ENCODE peak calls at places on chromosomes 6 and 20, in five cellular contexts. One of them, this sample, is unnamed.

GRCh38 chr6:90233994-90234393 is 62.6 kb downstream of the BACH2 start:
- DNase-seq in Jurkat, Clone E6-1: peak; percentile 93
- DNase-seq in heart right ventricle: no peak
- DNase-seq in OCI-LY7: no peak
- DNase-seq in adipocyte: no peak
- DNase-seq in this sample: no peak

GRCh38 chr6:91781946-91782345 is 1195.1 kb upstream of the MAP3K7 start:
- DNase-seq in heart right ventricle: no peak
- DNase-seq in OCI-LY7: no peak
- DNase-seq in adipocyte: no peak
- DNase-seq in Jurkat, Clone E6-1: no peak
- DNase-seq in this sample: no peak

GRCh38 chr6:105184921-105185320 is 5.1 kb upstream of the POPDC3 start:
- DNase-seq in OCI-LY7: no peak
- DNase-seq in Jurkat, Clone E6-1: no peak
- DNase-seq in heart right ventricle: no peak
- DNase-seq in adipocyte: peak; percentile 47
- DNase-seq in this sample: no peak

GRCh38 chr6:159117031-159117430 is 52.2 kb upstream of the FNDC1 start:
- DNase-seq in heart right ventricle: no peak
- DNase-seq in Jurkat, Clone E6-1: no peak
- DNase-seq in OCI-LY7: no peak
- DNase-seq in adipocyte: peak; percentile 72
- DNase-seq in this sample: no peak

GRCh38 chr6:85911067-85911466 is 268.4 kb upstream of the SYNCRIP start:
- DNase-seq in adipocyte: no peak
- DNase-seq in OCI-LY7: no peak
- DNase-seq in heart right ventricle: no peak
- DNase-seq in Jurkat, Clone E6-1: no peak
- DNase-seq in this sample: no peak

GRCh38 chr6:11761744-11762620 is 16.6 kb downstream of the ADTRP start:
- DNase-seq in adipocyte: no peak
- DNase-seq in OCI-LY7: no peak
- DNase-seq in Jurkat, Clone E6-1: no peak
- DNase-seq in heart right ventricle: no peak
- DNase-seq in this sample: no peak

GRCh38 chr6:14429396-14429795 is 311.8 kb downstream of the CD83 start:
- DNase-seq in Jurkat, Clone E6-1: no peak
- DNase-seq in heart right ventricle: no peak
- DNase-seq in OCI-LY7: no peak
- DNase-seq in adipocyte: no peak
- DNase-seq in this sample: no peak

GRCh38 chr6:135451617-135452190 is 45.8 kb downstream of the AHI1 start:
- DNase-seq in OCI-LY7: peak; percentile 68
- DNase-seq in adipocyte: peak; percentile 78
- DNase-seq in heart right ventricle: no peak
- DNase-seq in Jurkat, Clone E6-1: peak; percentile 57
- DNase-seq in this sample: peak; percentile 42

GRCh38 chr20:20734475-20734948 is 22.1 kb upstream of the RALGAPA2 start:
- DNase-seq in OCI-LY7: no peak
- DNase-seq in Jurkat, Clone E6-1: peak; percentile 72
- DNase-seq in adipocyte: no peak
- DNase-seq in heart right ventricle: no peak
- DNase-seq in this sample: no peak

GRCh38 chr6:118679293-118679692 is 27.9 kb upstream of the CEP85L start:
- DNase-seq in OCI-LY7: no peak
- DNase-seq in heart right ventricle: no peak
- DNase-seq in Jurkat, Clone E6-1: no peak
- DNase-seq in adipocyte: peak; percentile 55
- DNase-seq in this sample: no peak

GRCh38 chr6:56151825-56152224 is 95.6 kb downstream of the COL21A1 start:
- DNase-seq in Jurkat, Clone E6-1: no peak
- DNase-seq in heart right ventricle: no peak
- DNase-seq in adipocyte: no peak
- DNase-seq in OCI-LY7: no peak
- DNase-seq in this sample: no peak

GRCh38 chr20:47379433-47380150 is 23.1 kb upstream of the ZMYND8 start:
- DNase-seq in adipocyte: peak; percentile 34
- DNase-seq in heart right ventricle: no peak
- DNase-seq in OCI-LY7: no peak
- DNase-seq in Jurkat, Clone E6-1: no peak
- DNase-seq in this sample: no peak

GRCh38 chr6:28866342-28867077 is 57.3 kb downstream of the TRIM27 start:
- DNase-seq in Jurkat, Clone E6-1: peak; percentile 45
- DNase-seq in OCI-LY7: peak; percentile 73
- DNase-seq in heart right ventricle: peak; percentile 70
- DNase-seq in adipocyte: peak; percentile 56
- DNase-seq in this sample: peak; percentile 56

GRCh38 chr6:4518506-4518905 is 257.7 kb upstream of the CDYL start:
- DNase-seq in heart right ventricle: no peak
- DNase-seq in Jurkat, Clone E6-1: no peak
- DNase-seq in OCI-LY7: no peak
- DNase-seq in adipocyte: peak; percentile 71
- DNase-seq in this sample: no peak

GRCh38 chr20:63958964-63959698 is 2.9 kb upstream of the UCKL1 start:
- DNase-seq in Jurkat, Clone E6-1: no peak
- DNase-seq in OCI-LY7: no peak
- DNase-seq in adipocyte: no peak
- DNase-seq in heart right ventricle: no peak
- DNase-seq in this sample: no peak

GRCh38 chr6:132198896-132199295 is 202.4 kb downstream of the MOXD1 start:
- DNase-seq in heart right ventricle: no peak
- DNase-seq in OCI-LY7: no peak
- DNase-seq in Jurkat, Clone E6-1: no peak
- DNase-seq in adipocyte: peak; percentile 27
- DNase-seq in this sample: no peak

GRCh38 chr6:3367630-3368029 is 89.2 kb downstream of the SLC22A23 start:
- DNase-seq in OCI-LY7: no peak
- DNase-seq in heart right ventricle: no peak
- DNase-seq in adipocyte: no peak
- DNase-seq in Jurkat, Clone E6-1: no peak
- DNase-seq in this sample: no peak

GRCh38 chr6:47741807-47742206 is 40.0 kb upstream of the OPN5 start:
- DNase-seq in adipocyte: no peak
- DNase-seq in Jurkat, Clone E6-1: no peak
- DNase-seq in OCI-LY7: no peak
- DNase-seq in heart right ventricle: no peak
- DNase-seq in this sample: no peak

GRCh38 chr6:47044418-47044817 is 2.3 kb upstream of the ADGRF1 start:
- DNase-seq in adipocyte: no peak
- DNase-seq in OCI-LY7: no peak
- DNase-seq in heart right ventricle: no peak
- DNase-seq in Jurkat, Clone E6-1: no peak
- DNase-seq in this sample: no peak

GRCh38 chr6:75275067-75275466 is 9.5 kb downstream of the TMEM30A start:
- DNase-seq in heart right ventricle: no peak
- DNase-seq in OCI-LY7: no peak
- DNase-seq in adipocyte: peak; percentile 58
- DNase-seq in Jurkat, Clone E6-1: no peak
- DNase-seq in this sample: no peak

GRCh38 chr20:8854566-8854965 is 214.3 kb upstream of the PLCB4 start:
- DNase-seq in Jurkat, Clone E6-1: no peak
- DNase-seq in heart right ventricle: peak; percentile 47
- DNase-seq in OCI-LY7: no peak
- DNase-seq in adipocyte: no peak
- DNase-seq in this sample: no peak

GRCh38 chr6:99613398-99613704 is 6.7 kb downstream of the PRDM13 start:
- DNase-seq in heart right ventricle: peak; percentile 34
- DNase-seq in OCI-LY7: peak; percentile 24
- DNase-seq in adipocyte: peak; percentile 26
- DNase-seq in Jurkat, Clone E6-1: no peak
- DNase-seq in this sample: peak; percentile 48

GRCh38 chr6:163565140-163565539 is 150.6 kb downstream of the QKI start:
- DNase-seq in Jurkat, Clone E6-1: no peak
- DNase-seq in heart right ventricle: no peak
- DNase-seq in adipocyte: no peak
- DNase-seq in OCI-LY7: no peak
- DNase-seq in this sample: no peak

GRCh38 chr6:29653452-29654038 is 3.3 kb upstream of the MOG start:
- DNase-seq in OCI-LY7: peak; percentile 82
- DNase-seq in Jurkat, Clone E6-1: peak; percentile 78
- DNase-seq in adipocyte: peak; percentile 90
- DNase-seq in heart right ventricle: no peak
- DNase-seq in this sample: peak; percentile 75

GRCh38 chr20:4556781-4557180 is 164.9 kb upstream of the PRND start:
- DNase-seq in heart right ventricle: no peak
- DNase-seq in adipocyte: no peak
- DNase-seq in OCI-LY7: no peak
- DNase-seq in Jurkat, Clone E6-1: no peak
- DNase-seq in this sample: no peak

GRCh38 chr6:110564703-110565421 is 88.4 kb upstream of the SLC22A16 start:
- DNase-seq in heart right ventricle: no peak
- DNase-seq in adipocyte: no peak
- DNase-seq in Jurkat, Clone E6-1: no peak
- DNase-seq in OCI-LY7: no peak
- DNase-seq in this sample: no peak

GRCh38 chr20:62936996-62937352 is 973 bp upstream of the GID8 start:
- DNase-seq in adipocyte: peak; percentile 74
- DNase-seq in heart right ventricle: no peak
- DNase-seq in OCI-LY7: peak; percentile 24
- DNase-seq in Jurkat, Clone E6-1: no peak
- DNase-seq in this sample: peak; percentile 41

DNA sequence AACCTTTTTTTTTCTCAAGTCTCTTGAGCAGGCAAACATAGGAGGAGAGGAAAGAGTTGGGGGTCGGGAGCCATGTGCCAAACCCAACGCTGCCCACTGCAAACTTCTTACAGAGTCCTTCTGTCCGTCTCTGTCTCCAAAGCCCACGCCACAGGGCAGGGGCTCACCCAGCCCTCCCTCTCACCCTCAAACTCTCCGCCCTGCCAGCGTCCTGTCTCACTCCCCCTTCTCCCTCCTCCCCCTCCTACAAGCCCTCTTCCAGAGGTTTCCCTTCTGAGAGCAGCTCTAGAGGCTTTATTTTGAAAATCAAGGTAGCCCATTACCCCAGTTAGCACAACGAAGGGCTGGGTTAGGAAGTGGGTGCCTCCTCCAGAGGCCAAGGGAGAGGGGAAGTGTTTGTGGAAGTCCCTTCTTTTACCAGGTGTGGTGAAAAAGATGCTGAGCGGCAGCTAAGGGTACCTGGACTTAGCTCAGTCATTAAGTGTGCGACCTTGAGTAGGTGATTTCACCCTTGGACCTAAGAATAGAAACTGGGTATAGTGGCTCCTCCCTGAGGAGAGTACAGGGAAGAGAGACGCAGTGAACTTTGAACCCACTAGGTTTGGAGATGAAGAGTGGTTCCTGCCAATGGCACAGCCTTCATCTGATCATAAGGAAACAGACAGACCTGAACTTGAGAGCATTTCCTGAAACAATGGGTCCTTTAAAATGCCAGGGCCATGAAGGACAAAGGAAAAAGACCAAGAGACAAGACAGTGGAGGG is 123.8 kb downstream of the BANF2 start:
- DNase-seq in Jurkat, Clone E6-1: no peak
- DNase-seq in adipocyte: no peak
- DNase-seq in heart right ventricle: no peak
- DNase-seq in OCI-LY7: no peak
- DNase-seq in this sample: no peak
- H3K4me3 ChIP-seq in Jurkat, Clone E6-1: no peak overlapping the region
- H3K4me3 ChIP-seq in adipocyte: no peak overlapping the region
- H3K4me3 ChIP-seq in heart right ventricle: no peak overlapping the region
- H3K4me3 ChIP-seq in OCI-LY7: no peak overlapping the region
- H3K4me3 ChIP-seq in this sample: no peak overlapping the region

GRCh38 chr6:38035478-38035877 is 216.0 kb downstream of the ZFAND3 start:
- DNase-seq in adipocyte: peak; percentile 59
- DNase-seq in heart right ventricle: no peak
- DNase-seq in Jurkat, Clone E6-1: no peak
- DNase-seq in OCI-LY7: no peak
- DNase-seq in this sample: no peak
- H3K4me3 ChIP-seq in adipocyte: no peak overlapping the region
- H3K4me3 ChIP-seq in heart right ventricle: no peak overlapping the region
- H3K4me3 ChIP-seq in Jurkat, Clone E6-1: no peak overlapping the region
- H3K4me3 ChIP-seq in OCI-LY7: no peak overlapping the region
- H3K4me3 ChIP-seq in this sample: no peak overlapping the region

DNA sequence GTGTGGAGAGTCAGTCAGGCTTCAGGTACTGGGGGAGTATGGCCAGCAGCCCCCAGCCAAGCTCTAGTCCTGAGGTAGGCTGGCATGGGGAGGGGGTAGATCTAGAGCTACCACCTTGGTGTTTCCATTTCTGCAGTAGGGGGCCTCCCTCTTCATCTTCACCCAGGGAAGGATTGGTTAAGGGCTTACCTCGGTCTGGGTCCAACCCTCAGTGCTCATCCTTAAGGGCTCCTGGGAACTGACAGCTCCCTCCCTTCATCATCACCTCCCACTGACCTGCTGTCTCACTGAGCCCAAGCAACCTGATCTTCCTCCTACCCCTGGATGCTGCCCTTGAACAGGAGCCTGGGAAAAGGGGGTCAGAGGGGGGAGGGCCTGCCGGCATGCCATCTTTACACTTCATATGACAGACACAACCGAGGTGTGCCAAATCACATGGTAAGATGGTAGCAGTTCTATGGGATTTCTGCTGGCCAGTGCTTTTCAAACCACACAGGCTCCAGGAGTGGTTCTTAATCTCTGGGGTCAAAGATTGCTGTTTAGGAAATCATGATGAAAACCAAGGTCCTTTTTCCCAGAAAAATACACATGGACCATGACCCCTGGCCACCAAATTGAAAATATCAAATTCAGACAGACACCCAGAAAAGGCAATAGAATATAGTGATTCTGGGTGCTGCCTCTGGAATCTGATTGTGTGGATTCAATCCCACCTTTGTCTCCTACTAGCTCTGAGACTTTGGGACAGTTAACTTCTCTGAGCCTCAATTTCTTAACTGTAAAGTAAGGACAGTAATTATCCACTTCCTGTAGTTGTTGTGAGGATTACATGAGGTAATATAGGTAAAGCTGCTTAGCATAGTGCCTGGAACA is 3.0 kb downstream of the TP53INP2 start:
- DNase-seq in Jurkat, Clone E6-1: no peak
- DNase-seq in OCI-LY7: no peak
- DNase-seq in heart right ventricle: no peak
- DNase-seq in adipocyte: no peak
- DNase-seq in this sample: no peak
- H3K4me3 ChIP-seq in Jurkat, Clone E6-1: no peak overlapping the region
- H3K4me3 ChIP-seq in OCI-LY7: no peak overlapping the region
- H3K4me3 ChIP-seq in heart right ventricle: no peak overlapping the region
- H3K4me3 ChIP-seq in adipocyte: no peak overlapping the region
- H3K4me3 ChIP-seq in this sample: no peak overlapping the region

GRCh38 chr6:116564921-116565872 is 6.1 kb upstream of the RWDD1 start:
- DNase-seq in Jurkat, Clone E6-1: no peak
- DNase-seq in OCI-LY7: no peak
- DNase-seq in heart right ventricle: peak; percentile 35
- DNase-seq in adipocyte: peak; percentile 55
- DNase-seq in this sample: no peak
- H3K4me3 ChIP-seq in Jurkat, Clone E6-1: no peak overlapping the region
- H3K4me3 ChIP-seq in OCI-LY7: no peak overlapping the region
- H3K4me3 ChIP-seq in heart right ventricle: no peak overlapping the region
- H3K4me3 ChIP-seq in adipocyte: peak overlapping the region; percentile 74
- H3K4me3 ChIP-seq in this sample: no peak overlapping the region

DNA sequence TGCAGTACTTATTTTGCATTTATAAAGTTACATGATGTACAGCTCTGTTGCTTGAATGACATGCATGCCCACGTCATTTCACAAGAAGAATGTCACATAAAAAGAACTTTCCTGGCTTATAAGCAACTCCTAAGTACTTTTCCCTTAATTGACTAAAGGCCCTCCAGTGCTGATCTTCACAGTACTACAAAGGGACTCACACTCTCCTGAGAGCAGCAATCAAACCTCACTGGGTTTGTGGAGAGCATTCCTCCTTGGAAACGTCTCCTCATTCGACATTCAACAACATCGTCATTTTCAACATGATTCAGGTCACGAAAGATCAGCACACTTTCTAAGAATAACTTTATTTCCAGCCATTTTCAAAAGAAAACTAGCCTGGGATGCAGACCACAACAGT is 111.1 kb downstream of the IPCEF1 start:
- DNase-seq in heart right ventricle: no peak
- DNase-seq in adipocyte: no peak
- DNase-seq in Jurkat, Clone E6-1: no peak
- DNase-seq in OCI-LY7: no peak
- DNase-seq in this sample: no peak
- H3K4me3 ChIP-seq in heart right ventricle: no peak overlapping the region
- H3K4me3 ChIP-seq in adipocyte: no peak overlapping the region
- H3K4me3 ChIP-seq in Jurkat, Clone E6-1: no peak overlapping the region
- H3K4me3 ChIP-seq in OCI-LY7: no peak overlapping the region
- H3K4me3 ChIP-seq in this sample: no peak overlapping the region

This sample was measured in MM.1S.